ENCODE peak calls at places on chromosomes 4 and X, in seven cellular contexts. W is fibroblast of pulmonary artery, C is GM06990, H is transverse colon, M is brain microvascular endothelial cell, F is GM12864, A is mammary epithelial cell. S is an unnamed sample.

GRCh38 chr4:176902710-176903323 is 110.1 kb upstream of the VEGFC start:
- DNase-seq in M (peak), W (peak), C (peak), A (peak), F (peak), H (no peak), S (peak)

GRCh38 chr4:107719211-107719926 is 665 bp downstream of the PAPSS1 start:
- DNase-seq in C (no peak), H (no peak), A (peak), F (no peak), M (peak), W (peak), S (peak)

GRCh38 chrX:34341258-34341657 is 209.1 kb upstream of the FAM47A start:
- DNase-seq in A (no peak), C (no peak), M (no peak), F (no peak), W (peak), H (no peak), S (no peak)

GRCh38 chrX:128436397-128437103 is 384.3 kb upstream of the ACTRT1 start:
- DNase-seq in C (no peak), M (no peak), H (no peak), F (no peak), A (no peak), W (no peak), S (no peak)

GRCh38 chrX:8273451-8273894 is 102.4 kb upstream of the VCX2 start:
- DNase-seq in C (no peak), A (peak), F (no peak), W (peak), M (peak), H (no peak), S (no peak)

GRCh38 chr4:113961322-113961698 is 18.1 kb downstream of the ARSJ start:
- DNase-seq in H (no peak), W (peak), M (peak), A (peak), F (no peak), C (no peak), S (peak)

GRCh38 chrX:153477039-153477438 is 6.7 kb upstream of the HAUS7 start:
- DNase-seq in M (no peak), C (no peak), F (no peak), H (no peak), A (no peak), W (peak), S (peak)

GRCh38 chr4:81405900-81406401 is 65.8 kb downstream of the RASGEF1B start:
- DNase-seq in C (peak), W (peak), M (peak), F (peak), A (peak), H (peak), S (peak)

GRCh38 chrX:43556207-43556606 is 99.9 kb upstream of the MAOA start:
- DNase-seq in F (no peak), C (no peak), A (no peak), M (no peak), H (no peak), W (no peak), S (no peak)

GRCh38 chrX:67555578-67556203 is 11.9 kb downstream of the AR start:
- DNase-seq in F (no peak), H (peak), C (no peak), M (peak), W (peak), A (peak), S (no peak)

GRCh38 chr4:88107406-88108107 is 50.9 kb downstream of the ABCG2 start:
- DNase-seq in H (peak), C (no peak), W (peak), F (no peak), M (no peak), A (no peak), S (peak)

GRCh38 chrX:121221321-121221977 is 174.0 kb downstream of the GLUD2 start:
- DNase-seq in F (no peak), C (no peak), W (peak), A (no peak), H (no peak), M (no peak), S (no peak)

GRCh38 chrX:11461181-11462001 is 168.2 kb downstream of the AMELX start:
- DNase-seq in C (no peak), M (peak), H (no peak), A (no peak), F (no peak), W (peak), S (peak)

GRCh38 chr4:52659016-52659721 is at the start of gene USP46:
- DNase-seq in A (peak), C (peak), F (no peak), W (peak), H (peak), M (peak), S (peak)

GRCh38 chr4:112284662-112285411 is 867 bp downstream of the TIFA start:
- DNase-seq in W (peak), F (no peak), C (no peak), M (no peak), A (peak), H (peak), S (peak)

GRCh38 chr4:80767944-80768343 is 262.6 kb upstream of the BMP3 start:
- DNase-seq in A (peak), M (no peak), W (no peak), C (no peak), F (no peak), H (no peak), S (peak)

GRCh38 chrX:35442421-35442820 is 355.7 kb upstream of the MAGEB16 start:
- DNase-seq in F (no peak), W (no peak), M (no peak), A (no peak), H (no peak), C (no peak), S (no peak)

GRCh38 chrX:35439692-35440091 is 358.4 kb upstream of the MAGEB16 start:
- DNase-seq in H (no peak), M (no peak), C (no peak), A (peak), F (no peak), W (no peak), S (no peak)

DNA sequence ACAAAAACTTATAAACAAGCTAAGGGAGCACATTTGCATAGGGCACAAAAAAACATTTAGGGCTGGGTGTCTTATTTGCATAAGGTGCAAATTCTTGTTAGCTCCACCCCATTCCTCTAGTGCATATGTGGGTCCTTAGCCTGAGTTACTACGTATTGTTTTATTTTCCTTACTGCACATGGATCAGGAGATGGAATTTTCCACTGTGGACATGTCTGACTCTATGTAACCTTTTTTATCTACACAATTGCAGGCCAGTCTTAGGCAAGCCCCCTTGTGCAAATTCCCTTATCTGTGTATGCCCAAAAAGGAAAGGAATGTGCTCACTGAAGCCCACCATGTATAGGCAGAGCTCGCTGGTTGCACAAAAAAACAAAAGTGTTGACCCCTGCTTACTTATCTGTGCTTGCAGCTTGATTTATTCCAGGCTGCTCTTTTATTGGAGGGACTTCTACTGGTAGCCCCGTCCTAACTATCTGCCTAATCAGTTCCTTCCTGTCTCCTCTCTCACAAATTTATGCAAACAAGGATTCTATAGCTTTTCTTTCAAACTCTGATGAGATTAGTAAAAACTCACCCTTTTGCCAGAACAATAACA is 359.0 kb upstream of the MAGEB16 start:
- DNase-seq in W (no peak), F (no peak), M (no peak), A (no peak), H (no peak), C (no peak), S (no peak)
- TF ChIP-seq CTCF in W (no peak), F (no peak), M (no peak), A (no peak), H (no peak), C (no peak), S (no peak)

GRCh38 chr4:169975837-169976796 is 50.1 kb downstream of the MFAP3L start:
- DNase-seq in M (no peak), W (no peak), H (peak), A (peak), C (no peak), F (no peak), S (no peak)
- H3K4me3 ChIP-seq in M (no peak), W (no peak), H (no peak), A (no peak), C (no peak), F (no peak), S (no peak)

DNA sequence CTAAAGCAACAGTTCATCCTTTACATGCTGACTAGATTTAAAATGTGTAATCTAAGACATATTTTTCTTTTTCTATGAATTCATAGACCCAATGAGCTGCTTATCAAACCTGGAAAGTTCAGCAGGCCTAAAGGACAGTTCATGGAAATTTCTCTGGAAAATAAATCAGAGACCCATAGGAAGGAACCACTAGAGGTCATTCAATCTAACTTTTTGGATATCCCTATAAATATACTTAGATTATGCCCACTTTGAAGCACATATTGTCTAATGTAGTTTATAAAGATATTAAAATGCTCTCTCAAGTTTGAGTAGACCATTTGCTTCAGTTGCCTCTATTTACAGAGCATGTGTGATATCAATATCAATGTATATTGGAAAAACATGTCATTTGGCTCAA is 473.0 kb downstream of the FAT4 start:
- DNase-seq in A (no peak), W (no peak), C (no peak), F (no peak), H (no peak), M (no peak), S (no peak)
- TF ChIP-seq CTCF in A (no peak), W (no peak), C (no peak), F (no peak), H (no peak), M (no peak), S (no peak)

GRCh38 chrX:53279296-53280237 is 1.8 kb downstream of the IQSEC2 start:
- DNase-seq in W (no peak), M (no peak), A (no peak), C (no peak), F (no peak), H (peak), S (no peak)
- H3K4me3 ChIP-seq in W (peak), M (no peak), A (peak), C (no peak), F (no peak), H (no peak), S (peak)

DNA sequence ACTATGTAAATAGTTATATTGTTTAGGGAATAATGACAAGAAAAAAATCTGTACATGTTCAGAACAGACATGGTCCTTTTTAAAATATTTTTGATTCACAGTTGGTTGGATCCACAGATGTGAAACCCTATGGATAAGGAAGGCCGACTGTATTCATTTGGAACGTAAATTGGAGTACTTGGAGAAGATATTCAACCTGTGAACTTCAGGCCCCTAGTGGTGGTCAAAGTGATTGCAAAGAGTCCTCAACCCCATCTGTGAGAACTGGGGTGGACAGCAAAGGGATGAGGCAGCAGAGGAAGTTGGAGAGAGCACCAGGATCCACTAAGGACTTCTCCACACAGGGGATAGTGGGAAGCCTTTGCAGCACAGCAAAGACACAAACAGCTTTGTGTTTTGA is 6.2 kb upstream of the CXCL13 start:
- DNase-seq in H (no peak), M (peak), A (peak), F (no peak), W (peak), C (no peak), S (peak)
- TF ChIP-seq CTCF in H (peak), M (peak), A (peak), F (peak), W (peak), C (peak), S (peak)

GRCh38 chrX:39204945-39205344 is 403.7 kb downstream of the MID1IP1 start:
- DNase-seq in A (no peak), M (no peak), C (no peak), H (no peak), F (no peak), W (no peak), S (no peak)
- H3K4me3 ChIP-seq in A (no peak), M (no peak), C (no peak), H (no peak), F (no peak), W (no peak), S (no peak)

GRCh38 chr4:37244583-37245390 is at the start of gene NWD2:
- DNase-seq in A (peak), H (peak), M (no peak), C (no peak), W (peak), F (no peak), S (no peak)
- TF ChIP-seq CTCF in A (no peak), H (no peak), M (no peak), C (no peak), W (no peak), F (no peak), S (no peak)

DNA sequence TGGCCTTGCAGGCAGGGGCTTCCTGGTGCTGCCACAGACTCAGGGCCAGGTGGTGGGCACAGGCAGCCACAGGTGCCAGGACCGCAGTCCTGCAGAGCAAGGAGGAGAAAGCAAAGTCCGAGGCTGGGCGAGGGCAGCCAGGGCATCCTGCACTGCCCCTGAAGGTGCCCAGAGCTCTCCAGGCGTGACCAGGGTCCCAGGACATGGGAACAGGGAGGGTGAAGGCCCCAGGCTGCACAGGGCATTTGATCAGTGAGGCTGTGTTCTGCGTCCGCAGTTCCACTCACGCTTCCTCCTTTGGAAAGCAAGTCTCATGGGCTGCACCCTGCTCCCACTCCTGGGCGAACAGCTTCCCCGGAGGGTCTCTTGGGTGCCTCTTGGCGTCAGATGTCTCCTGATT is 3.0 kb downstream of the SH3TC1 start:
- DNase-seq in A (no peak), M (no peak), H (no peak), W (no peak), C (no peak), F (no peak), S (no peak)
- H3K4me3 ChIP-seq in A (no peak), M (no peak), H (no peak), W (no peak), C (peak), F (peak), S (no peak)

S was measured in fibroblast of villous mesenchyme.